ENCODE peak calls at places on chromosomes 13 and 19, in nine cellular contexts. B is ovary; D is fibroblast of lung; L is A673; Q is cardiac muscle cell; M is stomach; U is CD8-positive, alpha-beta T cell; V is PC-3; S is ascending aorta. T is an unnamed sample.

GRCh38 chr13:107767119-107767518 is 448.2 kb downstream of the LIG4 start:
- DNase-seq in B (no peak), D (no peak), L (peak; percentile 55), Q (no peak), M (no peak), U (no peak), V (peak; percentile 38), S (no peak), T (no peak)

GRCh38 chr13:65866138-65866537 is 1364.0 kb downstream of the PCDH9 start:
- DNase-seq in B (no peak), D (no peak), L (no peak), Q (no peak), M (no peak), U (no peak), V (no peak), S (no peak), T (no peak)

GRCh38 chr19:5960005-5961001 is 17.6 kb downstream of the RANBP3 start:
- DNase-seq in B (no peak), D (no peak), L (no peak), Q (peak; percentile 89), M (no peak), U (no peak), V (no peak), S (no peak), T (no peak)

GRCh38 chr13:84443463-84443862 is 561.2 kb upstream of the SLITRK1 start:
- DNase-seq in B (no peak), D (no peak), L (no peak), Q (no peak), M (no peak), U (no peak), V (no peak), S (no peak), T (no peak)

GRCh38 chr13:49681837-49682236 is 9.4 kb downstream of the EBPL start:
- DNase-seq in B (no peak), D (peak; percentile 15), L (no peak), Q (no peak), M (no peak), U (no peak), V (peak; percentile 64), S (no peak), T (no peak)

GRCh38 chr13:49220035-49220855 is at the start of gene MLNR:
- DNase-seq in B (peak; percentile 33), D (peak; percentile 33), L (peak; percentile 56), Q (peak; percentile 48), M (no peak), U (no peak), V (no peak), S (no peak), T (no peak)

GRCh38 chr13:23776698-23777570 is 112.3 kb downstream of the MIPEP start:
- DNase-seq in B (no peak), D (no peak), L (no peak), Q (no peak), M (no peak), U (no peak), V (no peak), S (no peak), T (no peak)

GRCh38 chr19:50223439-50223716 is 20.0 kb downstream of the MYH14 start:
- DNase-seq in B (no peak), D (no peak), L (no peak), Q (no peak), M (no peak), U (no peak), V (no peak), S (no peak), T (no peak)

GRCh38 chr19:14463747-14464146 is 11.4 kb downstream of the PTGER1 start:
- DNase-seq in B (no peak), D (no peak), L (no peak), Q (no peak), M (no peak), U (no peak), V (no peak), S (no peak), T (no peak)

GRCh38 chr19:43809762-43810696 is 7.8 kb upstream of the LYPD5 start:
- DNase-seq in B (no peak), D (peak; percentile 80), L (peak; percentile 73), Q (peak; percentile 61), M (no peak), U (no peak), V (peak; percentile 75), S (no peak), T (peak; percentile 32)

GRCh38 chr13:36148436-36148835 is 17.3 kb upstream of the DCLK1 start:
- DNase-seq in B (no peak), D (no peak), L (no peak), Q (no peak), M (no peak), U (no peak), V (peak; percentile 53), S (no peak), T (no peak)

DNA sequence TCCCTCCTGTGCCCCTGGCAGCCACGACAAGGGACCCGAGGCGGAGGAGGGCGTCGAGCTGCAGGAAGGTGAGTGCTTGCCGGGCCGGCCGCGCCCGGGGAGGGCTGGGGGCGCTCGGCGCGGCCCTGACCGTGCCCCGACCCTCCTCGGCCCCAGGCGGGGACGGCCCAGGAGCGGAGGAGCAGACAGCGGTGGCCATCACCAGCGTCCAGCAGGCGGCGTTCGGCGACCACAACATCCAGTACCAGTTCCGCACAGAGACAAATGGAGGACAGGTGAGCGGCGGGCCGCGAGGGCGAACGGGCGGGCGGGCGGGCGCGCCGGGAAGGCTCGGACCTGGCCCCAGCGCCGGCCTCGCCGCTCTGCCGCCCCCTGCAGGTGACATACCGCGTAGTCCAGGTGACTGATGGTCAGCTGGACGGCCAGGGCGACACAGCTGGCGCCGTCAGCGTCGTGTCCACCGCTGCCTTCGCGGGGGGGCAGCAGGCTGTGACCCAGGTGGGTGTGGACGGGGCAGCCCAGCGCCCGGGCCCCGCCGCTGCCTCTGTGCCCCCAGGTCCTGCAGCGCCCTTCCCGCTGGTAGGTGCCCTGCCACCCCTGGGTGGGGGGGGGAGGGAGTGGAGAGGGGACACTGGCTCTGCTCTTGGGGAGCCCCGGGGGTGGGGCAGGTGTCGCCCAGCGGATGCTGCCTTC is 809 bp downstream of the USF2 start:
- DNase-seq in B (peak; percentile 92), D (peak; percentile 75), L (peak; percentile 60), Q (peak; percentile 91), M (peak; percentile 90), U (peak; percentile 64), V (peak; percentile 76), S (peak; percentile 87), T (peak; percentile 26)
- TF ChIP-seq CTCF in B (peak; percentile 44), D (peak; percentile 37), L (peak; percentile 53), Q (peak; percentile 44), M (no peak), U (peak; percentile 64), V (peak; percentile 43), S (peak; percentile 53), T (peak; percentile 45)

DNA sequence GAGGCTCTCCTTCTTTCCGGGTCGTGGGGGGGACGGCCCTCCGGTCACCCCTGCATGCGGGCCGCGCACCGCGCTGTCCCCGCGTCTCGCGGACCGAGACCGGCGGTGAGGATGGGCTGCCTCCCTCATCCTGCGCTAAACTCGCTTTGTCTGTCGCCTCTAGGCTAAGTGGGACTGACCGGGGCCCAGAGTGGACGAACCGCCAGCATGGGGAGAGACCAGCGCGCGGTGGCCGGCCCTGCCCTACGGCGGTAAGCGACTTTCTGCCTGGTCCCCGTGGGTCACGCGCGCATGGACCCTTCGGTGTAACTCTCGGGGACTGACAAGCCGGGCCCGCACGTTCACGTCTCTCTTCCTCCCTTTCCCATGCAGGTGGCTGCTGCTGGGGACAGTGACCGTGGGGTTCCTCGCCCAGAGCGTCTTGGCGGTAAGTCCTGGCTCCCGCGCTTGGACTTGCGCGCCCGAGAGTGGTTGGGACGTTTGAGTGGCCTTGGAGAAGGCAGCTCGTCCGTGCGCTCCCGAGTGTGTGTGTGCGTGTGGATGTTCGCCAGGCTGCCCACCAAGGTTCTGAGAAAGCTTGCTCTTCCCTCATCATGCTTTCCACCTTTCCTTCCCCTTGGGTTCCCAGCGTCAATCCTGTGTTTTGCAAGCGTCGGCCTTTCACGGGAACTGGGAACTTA is 753 bp downstream of the COL4A2 start:
- DNase-seq in B (peak; percentile 63), D (peak; percentile 59), L (no peak), Q (peak; percentile 53), M (no peak), U (no peak), V (no peak), S (peak; percentile 67), T (no peak)
- H3K4me3 ChIP-seq in B (peak overlapping the region; percentile 85), D (peak overlapping the region; percentile 69), L (peak overlapping the region; percentile 98), Q (peak overlapping the region; percentile 71), M (peak overlapping the region; percentile 63), U (no peak overlapping the region), V (peak overlapping the region; percentile 72), S (peak overlapping the region; percentile 84), T (peak overlapping the region; percentile 87)

GRCh38 chr13:19059016-19059780 is 122.4 kb downstream of the TUBA3C start:
- DNase-seq in B (no peak), D (no peak), L (no peak), Q (no peak), M (no peak), U (no peak), V (no peak), S (no peak), T (no peak)
- H3K9me3 ChIP-seq in B (no peaks in the 10 kb centered on the region), D (no peaks in the 10 kb centered on the region), L (no peaks in the 10 kb centered on the region), Q (no peaks in the 10 kb centered on the region), M (peaks cover 73% of the 10 kb centered on the region), U (no peaks in the 10 kb centered on the region), V (no peaks in the 10 kb centered on the region), S (no peaks in the 10 kb centered on the region), T (peaks cover 91% of the 10 kb centered on the region)

DNA sequence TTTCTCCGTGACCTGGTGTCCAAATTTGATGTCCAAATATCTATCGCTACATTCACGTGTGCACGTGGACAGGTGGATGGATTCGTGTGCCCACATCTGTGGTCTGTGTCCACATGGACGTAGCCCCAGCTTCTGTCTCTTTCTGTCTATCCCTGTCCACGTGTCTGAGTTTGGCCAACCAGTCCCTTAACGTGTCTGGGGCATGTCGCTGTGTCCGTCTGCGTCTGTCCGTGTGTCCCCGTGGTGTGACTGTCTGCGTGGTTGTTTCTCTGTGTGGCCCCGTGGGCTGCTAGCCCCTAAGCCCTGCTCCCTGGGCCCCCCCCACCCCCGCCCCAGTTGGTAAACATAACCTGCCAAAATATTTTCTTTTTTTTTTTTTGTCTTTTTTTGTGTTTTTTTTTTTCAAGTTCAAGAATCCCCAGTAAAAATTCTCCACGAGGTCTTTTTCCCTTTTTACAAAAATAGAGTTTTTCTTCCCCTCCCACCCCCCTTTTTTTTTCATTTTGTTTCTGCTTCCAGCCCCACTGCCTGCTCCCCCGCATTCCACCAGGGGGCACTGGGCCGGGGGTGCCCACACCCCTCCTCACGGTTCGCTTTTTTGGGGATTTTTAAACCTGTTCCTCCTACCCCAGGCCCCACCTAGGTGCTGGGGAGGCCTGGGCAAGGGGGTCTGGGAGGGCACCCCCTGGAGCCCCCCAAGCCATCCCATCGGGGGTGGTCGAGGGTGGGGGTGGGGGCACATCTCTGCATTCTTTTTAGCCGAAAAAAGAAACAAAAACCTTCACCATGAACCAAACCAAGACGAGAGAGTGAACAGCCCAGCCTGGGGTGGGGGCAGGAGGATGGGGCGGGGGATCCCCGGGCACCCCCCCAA is 18.3 kb downstream of the PRKCSH start:
- DNase-seq in B (no peak), D (no peak), L (peak; percentile 50), Q (no peak), M (no peak), U (no peak), V (no peak), S (no peak), T (no peak)
- TF ChIP-seq CTCF in B (no peak), D (peak; percentile 30), L (peak; percentile 73), Q (peak; percentile 32), M (no peak), U (peak; percentile 29), V (peak; percentile 62), S (peak; percentile 15), T (peak; percentile 54)